ENCODE peak calls at places on chromosome 10, in five cellular contexts. F is GM23248, O is SK-N-SH, Y is hepatocyte, N is HCT116. M is an unnamed sample.

GRCh38 chr10:117662126-117662525 is 119.6 kb downstream of the EMX2 start:
- DNase-seq in F (peak; percentile 83), O (no peak), Y (no peak), N (no peak), M (no peak)

GRCh38 chr10:87761892-87762291 is 56.1 kb downstream of the ATAD1 start:
- DNase-seq in F (peak; percentile 71), O (no peak), Y (peak; percentile 48), N (peak; percentile 40), M (no peak)

GRCh38 chr10:87684001-87684628 is 24.4 kb downstream of the PAPSS2 start:
- DNase-seq in F (no peak), O (no peak), Y (no peak), N (no peak), M (no peak)

GRCh38 chr10:117001144-117001543 is 3.8 kb downstream of the SHTN1 start:
- DNase-seq in F (no peak), O (no peak), Y (no peak), N (no peak), M (no peak)

GRCh38 chr10:112202561-112203241 is 19.1 kb upstream of the GPAM start:
- DNase-seq in F (peak; percentile 95), O (no peak), Y (no peak), N (peak; percentile 40), M (no peak)

GRCh38 chr10:106136175-106136574 is 1028.3 kb downstream of the SORCS1 start:
- DNase-seq in F (no peak), O (no peak), Y (no peak), N (no peak), M (no peak)

GRCh38 chr10:43707755-43708154 is 59.1 kb upstream of the ZNF32 start:
- DNase-seq in F (peak; percentile 14), O (no peak), Y (no peak), N (no peak), M (no peak)

GRCh38 chr10:58969578-58969977 is 206.9 kb upstream of the PHYHIPL start:
- DNase-seq in F (peak; percentile 20), O (no peak), Y (no peak), N (no peak), M (no peak)

GRCh38 chr10:114389429-114389828 is 14.9 kb downstream of the AFAP1L2 start:
- DNase-seq in F (no peak), O (no peak), Y (no peak), N (peak; percentile 13), M (no peak)

GRCh38 chr10:118752401-118752800 is 2.4 kb downstream of the CACUL1 start:
- DNase-seq in F (no peak), O (no peak), Y (no peak), N (no peak), M (no peak)
- H3K79me2 ChIP-seq in F (peaks cover 73% of the 10 kb centered on the region), O (peaks cover 72% of the 10 kb centered on the region), Y (peaks cover 71% of the 10 kb centered on the region), N (peaks cover 75% of the 10 kb centered on the region), M (peaks cover 74% of the 10 kb centered on the region)

GRCh38 chr10:124283215-124284046 is 135.3 kb downstream of the OAT start:
- DNase-seq in F (no peak), O (peak; percentile 89), Y (no peak), N (no peak), M (no peak)
- H3K9me2 ChIP-seq in F (no peaks in the 10 kb centered on the region), O (no peaks in the 10 kb centered on the region), Y (no peaks in the 10 kb centered on the region), N (no peaks in the 10 kb centered on the region), M (no peaks in the 10 kb centered on the region)

GRCh38 chr10:850093-850492 is 81.4 kb downstream of the LARP4B start:
- DNase-seq in F (no peak), O (no peak), Y (no peak), N (no peak), M (no peak)
- H3K79me2 ChIP-seq in F (peaks cover 99% of the 10 kb centered on the region), O (peaks cover 98% of the 10 kb centered on the region), Y (peaks cover 91% of the 10 kb centered on the region), N (peaks cover 99% of the 10 kb centered on the region), M (peaks cover 93% of the 10 kb centered on the region)

GRCh38 chr10:24822557-24822956 is 98.9 kb upstream of the ARHGAP21 start:
- DNase-seq in F (peak; percentile 19), O (no peak), Y (no peak), N (no peak), M (no peak)
- H3K9me2 ChIP-seq in F (no peaks in the 10 kb centered on the region), O (no peaks in the 10 kb centered on the region), Y (no peaks in the 10 kb centered on the region), N (no peaks in the 10 kb centered on the region), M (no peaks in the 10 kb centered on the region)

GRCh38 chr10:24857001-24857695 is 95.3 kb downstream of the PRTFDC1 start:
- DNase-seq in F (no peak), O (no peak), Y (no peak), N (no peak), M (no peak)
- H3K79me2 ChIP-seq in F (no peaks in the 10 kb centered on the region), O (no peaks in the 10 kb centered on the region), Y (no peaks in the 10 kb centered on the region), N (no peaks in the 10 kb centered on the region), M (no peaks in the 10 kb centered on the region)

DNA sequence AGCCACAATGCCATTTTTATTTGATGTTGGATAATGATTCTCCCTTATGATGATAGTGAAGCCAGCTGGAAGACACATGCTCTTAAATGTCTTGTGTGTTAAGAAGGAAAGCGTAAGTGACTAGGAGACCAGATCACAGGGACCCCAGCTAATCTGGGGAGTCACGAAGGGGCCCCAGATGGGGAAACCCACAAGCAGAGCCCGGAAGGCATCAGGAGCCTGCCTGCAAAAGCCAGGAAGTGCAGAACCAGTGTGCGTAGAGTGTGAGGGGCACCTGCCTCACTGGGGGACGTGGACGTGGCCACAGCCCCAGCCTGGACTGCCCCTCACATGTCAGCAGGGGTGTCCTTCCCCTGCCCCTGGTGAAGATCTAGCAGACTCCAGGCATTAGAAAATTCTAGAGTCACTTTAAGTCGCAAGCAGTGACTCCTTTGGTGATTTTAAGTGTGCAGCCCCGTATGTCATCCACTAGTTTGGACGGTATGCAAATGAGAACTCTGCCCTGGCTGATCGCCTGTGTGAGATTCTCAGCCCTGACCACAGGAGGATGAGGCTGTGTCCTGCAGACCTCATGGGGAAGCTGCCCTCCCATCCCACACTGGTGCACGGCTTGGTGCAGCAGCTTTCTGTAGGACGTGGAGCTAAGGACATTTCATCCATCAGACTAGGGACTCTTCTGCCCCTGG is 243.0 kb downstream of the WDR37 start:
- DNase-seq in F (no peak), O (no peak), Y (no peak), N (no peak), M (no peak)
- H3K9me2 ChIP-seq in F (no peaks in the 10 kb centered on the region), O (no peaks in the 10 kb centered on the region), Y (no peaks in the 10 kb centered on the region), N (no peaks in the 10 kb centered on the region), M (no peaks in the 10 kb centered on the region)

GRCh38 chr10:102517553-102517952 is 13.8 kb downstream of the SUFU start:
- DNase-seq in F (peak; percentile 67), O (no peak), Y (peak; percentile 32), N (no peak), M (no peak)

GRCh38 chr10:102519246-102519805 is 15.6 kb downstream of the SUFU start:
- DNase-seq in F (peak; percentile 28), O (no peak), Y (no peak), N (no peak), M (no peak)

GRCh38 chr10:102515724-102516123 is 12.0 kb downstream of the SUFU start:
- DNase-seq in F (no peak), O (no peak), Y (no peak), N (no peak), M (no peak)

GRCh38 chr10:102511562-102512274 is 7.9 kb downstream of the SUFU start:
- DNase-seq in F (no peak), O (no peak), Y (no peak), N (no peak), M (peak; percentile 36)

DNA sequence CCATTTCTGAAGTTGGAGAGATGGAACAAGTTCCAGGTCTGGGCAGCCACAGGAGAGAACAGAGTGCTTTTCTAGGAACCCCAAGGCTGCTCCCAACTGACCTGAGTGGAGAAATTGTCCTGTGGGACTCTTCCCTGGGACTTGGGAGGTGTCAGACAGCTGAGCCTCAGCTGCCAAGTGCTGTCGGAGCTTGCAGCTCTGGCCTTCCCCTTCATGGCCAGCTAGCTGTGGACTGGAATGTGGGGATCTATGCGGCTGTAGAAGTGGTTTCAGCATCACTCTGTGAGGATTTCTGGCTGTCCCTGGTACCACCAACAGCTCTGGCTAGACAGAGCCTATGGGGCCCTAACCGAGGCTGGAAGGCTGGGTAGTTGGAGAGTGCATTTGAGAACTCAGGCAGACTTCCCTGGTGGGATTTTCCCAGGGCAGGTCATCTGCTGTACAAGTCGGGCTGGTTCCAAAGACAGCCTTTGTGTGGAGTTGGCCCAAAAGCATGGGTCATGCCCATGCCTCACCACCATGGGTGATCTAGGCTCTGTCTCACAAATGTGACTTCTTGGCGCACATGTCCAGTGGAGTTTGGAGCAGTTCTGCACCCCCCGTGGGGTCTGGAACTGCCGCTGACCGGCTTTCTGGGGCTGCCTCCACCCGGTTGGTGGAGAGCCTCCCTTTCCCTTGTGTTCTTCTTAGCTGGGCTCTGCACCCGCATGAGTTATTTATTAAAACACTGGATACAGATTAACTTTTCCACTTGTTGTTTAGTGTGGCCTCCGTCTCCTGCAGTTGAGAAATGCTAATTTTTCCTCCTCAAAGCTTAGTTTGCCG is 10.9 kb downstream of the SUFU start:
- DNase-seq in F (peak; percentile 9), O (no peak), Y (no peak), N (no peak), M (no peak)
- H3K79me2 ChIP-seq in F (peaks cover 55% of the 10 kb centered on the region), O (peaks cover 5% of the 10 kb centered on the region), Y (peaks cover 70% of the 10 kb centered on the region), N (no peaks in the 10 kb centered on the region), M (peaks cover 4% of the 10 kb centered on the region)

M was measured in MM.1S.